ENCODE peak calls at places on chromosomes 3 and 15, in seven cellular contexts. S, Y, V, K, W, X and I are unnamed samples.

GRCh38 chr3:78846688-78847087 is 921.1 kb downstream of the ROBO1 start:
- DNase-seq in V (no peak), K (no peak), Y (peak; percentile 89), S (no peak), W (peak; percentile 34), X (peak; percentile 56), I (no peak)

GRCh38 chr3:36909181-36909580 is 35.7 kb downstream of the TRANK1 start:
- DNase-seq in K (no peak), X (no peak), W (no peak), S (no peak), V (no peak), Y (no peak), I (no peak)

GRCh38 chr3:10972359-10972758 is 20.2 kb upstream of the SLC6A1 start:
- DNase-seq in X (no peak), V (no peak), S (no peak), Y (no peak), K (no peak), W (no peak), I (no peak)

GRCh38 chr3:188294823-188295487 is 141.0 kb downstream of the LPP start:
- DNase-seq in W (peak; percentile 82), K (no peak), S (no peak), X (peak; percentile 97), Y (peak; percentile 96), V (no peak), I (peak; percentile 44)

GRCh38 chr3:69368129-69368741 is 17.7 kb downstream of the FRMD4B start:
- DNase-seq in V (no peak), X (peak; percentile 57), W (peak; percentile 70), Y (no peak), S (no peak), K (no peak), I (no peak)

GRCh38 chr15:100570282-100570681 is 31.7 kb downstream of the LINS1 start:
- DNase-seq in Y (peak; percentile 5), V (no peak), X (no peak), K (no peak), W (no peak), S (no peak), I (peak; percentile 1)

GRCh38 chr3:50617096-50617791 is at the start of gene MAPKAPK3:
- DNase-seq in Y (no peak), V (no peak), W (peak; percentile 39), S (no peak), X (no peak), K (no peak), I (no peak)

GRCh38 chr15:31387483-31388118 is 61.0 kb downstream of the KLF13 start:
- DNase-seq in W (no peak), K (no peak), V (no peak), X (no peak), Y (peak; percentile 18), S (no peak), I (no peak)

GRCh38 chr15:68512578-68512977 is 66.2 kb upstream of the CORO2B start:
- DNase-seq in Y (no peak), K (no peak), X (no peak), W (no peak), S (no peak), V (no peak), I (no peak)

GRCh38 chr3:184491867-184492615 is 69.5 kb upstream of the EPHB3 start:
- DNase-seq in Y (no peak), V (no peak), K (no peak), X (no peak), S (no peak), W (peak; percentile 24), I (no peak)

GRCh38 chr3:25037049-25037547 is 391.0 kb upstream of the RARB start:
- DNase-seq in X (no peak), S (no peak), Y (no peak), K (no peak), W (no peak), V (no peak), I (no peak)

GRCh38 chr15:73628102-73628501 is 5.1 kb downstream of the NPTN start:
- DNase-seq in V (no peak), K (no peak), X (no peak), Y (no peak), W (no peak), S (no peak), I (no peak)

GRCh38 chr15:73630796-73631471 is 2.3 kb downstream of the NPTN start:
- DNase-seq in V (no peak), S (no peak), X (peak; percentile 36), Y (no peak), W (no peak), K (no peak), I (peak; percentile 37)

GRCh38 chr15:73628976-73629854 is 4.0 kb downstream of the NPTN start:
- DNase-seq in K (no peak), X (peak; percentile 22), W (peak; percentile 17), Y (no peak), V (no peak), S (no peak), I (no peak)

GRCh38 chr15:73631915-73632669 is 1.1 kb downstream of the NPTN start:
- DNase-seq in K (no peak), S (peak; percentile 45), V (no peak), W (peak; percentile 30), Y (peak; percentile 59), X (peak; percentile 71), I (peak; percentile 83)

DNA sequence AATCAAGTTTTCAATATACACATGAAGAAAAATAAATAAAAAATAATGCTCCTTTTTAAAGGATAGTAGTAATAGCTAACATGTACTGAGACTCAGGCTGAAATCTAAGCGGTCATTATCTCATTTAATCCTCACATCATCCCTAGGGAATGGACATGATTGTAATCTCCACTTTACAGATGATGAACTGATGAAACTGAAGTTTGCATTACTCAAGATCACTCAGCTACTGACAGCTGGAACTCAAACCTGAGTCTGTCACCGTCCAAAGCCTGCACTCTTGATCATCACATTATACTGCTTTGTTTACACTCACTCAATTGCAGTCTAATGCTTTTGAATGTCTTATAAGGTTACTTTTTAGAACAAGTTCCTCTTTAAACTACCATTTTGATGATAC is 3.2 kb downstream of the NPTN start:
- DNase-seq in Y (no peak), W (peak; percentile 70), K (no peak), X (peak; percentile 32), V (no peak), S (no peak), I (no peak)
- H3K9ac ChIP-seq in Y (no peak overlapping the region), W (no peak overlapping the region), K (no peak overlapping the region), X (peak overlapping the region; percentile 91), V (no peak overlapping the region), S (no peak overlapping the region), I (no peak overlapping the region)

GRCh38 chr3:28172748-28173147 is 68.7 kb upstream of the CMC1 start:
- DNase-seq in V (no peak), W (no peak), Y (no peak), S (no peak), K (no peak), X (no peak), I (no peak)

GRCh38 chr3:28171962-28172361 is 69.5 kb upstream of the CMC1 start:
- DNase-seq in X (no peak), Y (peak; percentile 1), S (no peak), V (no peak), K (peak; percentile 3), W (no peak), I (no peak)

DNA sequence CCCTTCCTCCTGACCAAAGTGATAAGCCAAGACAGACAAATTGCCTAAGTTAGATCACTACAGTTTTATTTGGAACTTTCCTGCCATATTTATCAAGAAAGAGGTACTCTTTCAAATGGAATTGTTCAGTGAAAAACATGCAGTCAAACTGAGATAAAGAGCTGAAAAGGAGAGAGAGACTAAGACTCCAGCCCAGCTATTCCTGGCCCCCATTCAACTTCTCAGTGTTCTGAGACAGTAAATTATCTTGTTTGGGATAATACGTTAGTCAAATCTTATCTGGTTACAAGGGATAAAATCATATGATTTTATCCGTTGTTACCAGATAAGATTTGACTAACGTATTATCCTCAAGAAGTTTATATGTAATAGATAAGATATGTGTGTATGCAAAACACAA is 67.6 kb upstream of the CMC1 start:
- DNase-seq in Y (no peak), W (no peak), K (no peak), X (no peak), S (no peak), V (no peak), I (no peak)
- H3K23ac ChIP-seq in Y (no peak overlapping the region), W (no peak overlapping the region), K (no peak overlapping the region), X (no peak overlapping the region), S (no peak overlapping the region), V (no peak overlapping the region), I (no peak overlapping the region)

GRCh38 chr3:56200251-56200650 is 268.0 kb downstream of the ERC2 start:
- DNase-seq in Y (no peak), X (no peak), K (no peak), W (no peak), S (no peak), V (no peak), I (no peak)

GRCh38 chr3:56193531-56193930 is 274.7 kb downstream of the ERC2 start:
- DNase-seq in W (no peak), V (no peak), Y (no peak), X (no peak), K (no peak), S (no peak), I (no peak)

GRCh38 chr3:56197259-56197965 is 270.9 kb downstream of the ERC2 start:
- DNase-seq in S (no peak), W (no peak), X (no peak), V (no peak), K (no peak), Y (no peak), I (no peak)

GRCh38 chr3:56197991-56198390 is 270.3 kb downstream of the ERC2 start:
- DNase-seq in X (no peak), Y (no peak), W (no peak), V (no peak), K (no peak), S (no peak), I (no peak)

GRCh38 chr3:56196700-56197099 is 271.6 kb downstream of the ERC2 start:
- DNase-seq in S (no peak), V (no peak), W (no peak), X (no peak), Y (no peak), K (no peak), I (no peak)
- H3K18ac ChIP-seq in S (no peak overlapping the region), V (no peak overlapping the region), W (no peak overlapping the region), X (no peak overlapping the region), Y (no peak overlapping the region), K (no peak overlapping the region), I (no peak overlapping the region)

GRCh38 chr15:86624261-86625036 is 544.8 kb downstream of the AGBL1 start:
- DNase-seq in V (peak; percentile 58), K (peak; percentile 61), W (peak; percentile 93), X (peak; percentile 94), Y (peak; percentile 6), S (peak; percentile 88), I (peak; percentile 96)
- H3K9ac ChIP-seq in V (no peak overlapping the region), K (peak overlapping the region; percentile 45), W (no peak overlapping the region), X (peak overlapping the region; percentile 17), Y (no peak overlapping the region), S (no peak overlapping the region), I (no peak overlapping the region)

GRCh38 chr15:85879334-85880163 is 84.8 kb upstream of the KLHL25 start:
- DNase-seq in V (no peak), Y (no peak), X (no peak), K (no peak), S (peak; percentile 37), W (peak; percentile 23), I (peak; percentile 59)
- H3K23ac ChIP-seq in V (no peak overlapping the region), Y (no peak overlapping the region), X (no peak overlapping the region), K (no peak overlapping the region), S (no peak overlapping the region), W (no peak overlapping the region), I (no peak overlapping the region)